ENCODE peak calls at places on chromosomes 1 and 21, in seven cellular contexts. Y is activated T-cell treated with anti-CD3 and anti-CD28 coated beads for 1 hour; P is globus pallidus; L is stimulated activated CD8-positive, alpha-beta memory T cell treated with anti-CD3 and anti-CD28 coated beads, Interleukin-2, amount 100 ng/mL, for 1 hour; T is colonic mucosa; N is neural progenitor cell; U is posterior cingulate gyrus. F is an unnamed sample.

GRCh38 chr1:40303051-40303771 is 13.9 kb downstream of the COL9A2 start:
- DNase-seq in Y (no peak), P (no peak), L (no peak), T (no peak), N (no peak), U (no peak), F (no peak)

GRCh38 chr1:179881642-179882252 is 338 bp upstream of the TOR1AIP1 start:
- DNase-seq in Y (no peak), P (peak), L (no peak), T (peak), N (no peak), U (no peak), F (no peak)

GRCh38 chr1:73092383-73092782 is 810.0 kb upstream of the NEGR1 start:
- DNase-seq in Y (no peak), P (no peak), L (no peak), T (no peak), N (no peak), U (no peak), F (no peak)

GRCh38 chr1:36115931-36116330 is 9.1 kb downstream of the COL8A2 start:
- DNase-seq in Y (no peak), P (no peak), L (no peak), T (no peak), N (no peak), U (no peak), F (no peak)

GRCh38 chr1:19861842-19862530 is 20.2 kb upstream of the OTUD3 start:
- DNase-seq in Y (no peak), P (no peak), L (no peak), T (no peak), N (no peak), U (no peak), F (no peak)

GRCh38 chr1:114111731-114112661 is 41.7 kb downstream of the SYT6 start:
- DNase-seq in Y (no peak), P (no peak), L (no peak), T (no peak), N (no peak), U (no peak), F (no peak)

GRCh38 chr1:230517786-230518185 is 91.7 kb upstream of the PGBD5 start:
- DNase-seq in Y (no peak), P (peak), L (no peak), T (no peak), N (peak), U (no peak), F (no peak)

GRCh38 chr1:44283524-44284173 is 70.4 kb downstream of the DMAP1 start:
- DNase-seq in Y (no peak), P (no peak), L (no peak), T (peak), N (no peak), U (no peak), F (no peak)

GRCh38 chr1:30788580-30789387 is 31.2 kb upstream of the LAPTM5 start:
- DNase-seq in Y (no peak), P (no peak), L (no peak), T (no peak), N (no peak), U (no peak), F (no peak)

GRCh38 chr1:206685749-206686485 is 1.2 kb downstream of the MAPKAPK2 start:
- DNase-seq in Y (no peak), P (peak), L (peak), T (peak), N (peak), U (no peak), F (peak)

GRCh38 chr1:6037338-6037762 is 8.3 kb upstream of the KCNAB2 start:
- DNase-seq in Y (no peak), P (no peak), L (no peak), T (no peak), N (no peak), U (no peak), F (peak)

GRCh38 chr1:238384381-238384780 is 493.7 kb upstream of the ZP4 start:
- DNase-seq in Y (no peak), P (no peak), L (no peak), T (no peak), N (no peak), U (no peak), F (no peak)

GRCh38 chr1:152622803-152623202 is at the start of gene LCE3A:
- DNase-seq in Y (no peak), P (no peak), L (no peak), T (no peak), N (no peak), U (no peak), F (no peak)

GRCh38 chr1:147833231-147833840 is 69.3 kb upstream of the GJA8 start:
- DNase-seq in Y (no peak), P (no peak), L (no peak), T (peak), N (no peak), U (no peak), F (no peak)

GRCh38 chr1:241507189-241507820 is 12.2 kb downstream of the FH start:
- DNase-seq in Y (no peak), P (no peak), L (no peak), T (no peak), N (no peak), U (no peak), F (no peak)

GRCh38 chr1:3473381-3473844 is 18.9 kb downstream of the ARHGEF16 start:
- DNase-seq in Y (no peak), P (no peak), L (no peak), T (no peak), N (no peak), U (no peak), F (no peak)

GRCh38 chr1:31073044-31073443 is 7.5 kb upstream of the PUM1 start:
- DNase-seq in Y (no peak), P (no peak), L (no peak), T (no peak), N (no peak), U (no peak), F (no peak)

GRCh38 chr1:223846668-223847007 is 891 bp upstream of the TP53BP2 start:
- DNase-seq in Y (no peak), P (peak), L (no peak), T (peak), N (peak), U (peak), F (no peak)

GRCh38 chr1:2466834-2467554 is 9.1 kb upstream of the PLCH2 start:
- DNase-seq in Y (peak), P (no peak), L (peak), T (peak), N (peak), U (no peak), F (peak)

GRCh38 chr1:154999651-155000474 is 2.7 kb upstream of the ZBTB7B start:
- DNase-seq in Y (no peak), P (no peak), L (no peak), T (peak), N (peak), U (no peak), F (peak)

GRCh38 chr1:226457307-226457712 is 49.4 kb upstream of the PARP1 start:
- DNase-seq in Y (peak), P (no peak), L (peak), T (no peak), N (peak), U (no peak), F (peak)

GRCh38 chr1:8821084-8821483 is 3.6 kb upstream of the RERE start:
- DNase-seq in Y (no peak), P (no peak), L (no peak), T (no peak), N (no peak), U (no peak), F (peak)

GRCh38 chr21:38787461-38788274 is 18.1 kb upstream of the ETS2 start:
- DNase-seq in Y (no peak), P (no peak), L (no peak), T (peak), N (no peak), U (no peak), F (no peak)

GRCh38 chr1:198444792-198445191 is 95.7 kb downstream of the ATP6V1G3 start:
- DNase-seq in Y (no peak), P (no peak), L (no peak), T (no peak), N (no peak), U (no peak), F (no peak)

GRCh38 chr1:69991644-69992043 is 213.7 kb downstream of the LRRC40 start:
- DNase-seq in Y (no peak), P (no peak), L (no peak), T (no peak), N (no peak), U (no peak), F (no peak)

GRCh38 chr1:32763221-32763620 is 53.9 kb downstream of the YARS1 start:
- DNase-seq in Y (no peak), P (no peak), L (no peak), T (no peak), N (no peak), U (no peak), F (no peak)

GRCh38 chr1:15757575-15758401 is 807 bp upstream of the FBLIM1 start:
- DNase-seq in Y (no peak), P (no peak), L (no peak), T (peak), N (peak), U (no peak), F (no peak)

GRCh38 chr1:60903591-60903990 is 178.8 kb upstream of the NFIA start:
- DNase-seq in Y (no peak), P (peak), L (no peak), T (no peak), N (no peak), U (peak), F (no peak)

GRCh38 chr1:94033849-94034248 is 87.1 kb downstream of the ABCA4 start:
- DNase-seq in Y (no peak), P (no peak), L (no peak), T (no peak), N (no peak), U (no peak), F (no peak)

GRCh38 chr21:33135925-33136324 is 66.0 kb downstream of the OLIG1 start:
- DNase-seq in Y (no peak), P (no peak), L (no peak), T (no peak), N (no peak), U (no peak), F (no peak)

GRCh38 chr1:202624088-202624780 is 86.0 kb downstream of the SYT2 start:
- DNase-seq in Y (no peak), P (no peak), L (no peak), T (no peak), N (no peak), U (no peak), F (no peak)

GRCh38 chr1:6127587-6128163 is 52.4 kb downstream of the CHD5 start:
- DNase-seq in Y (peak), P (peak), L (peak), T (peak), N (peak), U (peak), F (peak)

GRCh38 chr1:9376886-9377333 is 84.2 kb downstream of the SPSB1 start:
- DNase-seq in Y (no peak), P (no peak), L (no peak), T (peak), N (no peak), U (no peak), F (no peak)

GRCh38 chr1:219130536-219130935 is 43.1 kb upstream of the LYPLAL1 start:
- DNase-seq in Y (no peak), P (no peak), L (no peak), T (no peak), N (no peak), U (no peak), F (no peak)

GRCh38 chr1:41381691-41382530 is 20.7 kb downstream of the FOXO6 start:
- DNase-seq in Y (no peak), P (no peak), L (no peak), T (peak), N (peak), U (no peak), F (peak)

GRCh38 chr1:201217851-201218250 is 27.2 kb downstream of the IGFN1 start:
- DNase-seq in Y (no peak), P (no peak), L (no peak), T (peak), N (no peak), U (no peak), F (peak)

GRCh38 chr21:44911384-44912157 is 9.1 kb downstream of the ITGB2 start:
- DNase-seq in Y (peak), P (peak), L (peak), T (peak), N (no peak), U (peak), F (peak)

GRCh38 chr1:164611754-164612642 is 53.0 kb downstream of the PBX1 start:
- DNase-seq in Y (no peak), P (no peak), L (no peak), T (peak), N (peak), U (no peak), F (no peak)